ENCODE peak calls at places on chromosomes 1 and 21, in ten cellular contexts. One of them, this sample, is unnamed.

GRCh38 chr1:5455651-5456050 is 536.6 kb downstream of the NPHP4 start:
- DNase-seq in stimulated activated CD8-positive, alpha-beta memory T cell treated with anti-CD3 and anti-CD28 coated beads, Interleukin-12 subunit alpha, Interleukin-12 subunit beta, amount 100 ng/mL, for 4 hours: no peak
- DNase-seq in RPMI7951: no peak
- DNase-seq in body of pancreas: no peak
- DNase-seq in AG09309: no peak
- DNase-seq in HTR-8/SVneo: no peak
- DNase-seq in activated CD8-positive, alpha-beta memory T cell treated with anti-CD3 and anti-CD28 coated beads for 48 hours: no peak
- DNase-seq in non-pigmented ciliary epithelial cell: no peak
- DNase-seq in retina: no peak
- DNase-seq in AG10803: no peak
- DNase-seq in this sample: no peak

GRCh38 chr1:111563619-111564018 is 56.0 kb upstream of the RAP1A start:
- DNase-seq in stimulated activated CD8-positive, alpha-beta memory T cell treated with anti-CD3 and anti-CD28 coated beads, Interleukin-12 subunit alpha, Interleukin-12 subunit beta, amount 100 ng/mL, for 4 hours: no peak
- DNase-seq in RPMI7951: peak
- DNase-seq in body of pancreas: no peak
- DNase-seq in AG09309: no peak
- DNase-seq in HTR-8/SVneo: peak
- DNase-seq in activated CD8-positive, alpha-beta memory T cell treated with anti-CD3 and anti-CD28 coated beads for 48 hours: no peak
- DNase-seq in non-pigmented ciliary epithelial cell: peak
- DNase-seq in retina: no peak
- DNase-seq in AG10803: peak
- DNase-seq in this sample: no peak

GRCh38 chr1:106502659-106503058 is 553.8 kb upstream of the PRMT6 start:
- DNase-seq in stimulated activated CD8-positive, alpha-beta memory T cell treated with anti-CD3 and anti-CD28 coated beads, Interleukin-12 subunit alpha, Interleukin-12 subunit beta, amount 100 ng/mL, for 4 hours: no peak
- DNase-seq in RPMI7951: no peak
- DNase-seq in body of pancreas: no peak
- DNase-seq in AG09309: no peak
- DNase-seq in HTR-8/SVneo: no peak
- DNase-seq in activated CD8-positive, alpha-beta memory T cell treated with anti-CD3 and anti-CD28 coated beads for 48 hours: no peak
- DNase-seq in non-pigmented ciliary epithelial cell: no peak
- DNase-seq in retina: no peak
- DNase-seq in AG10803: no peak
- DNase-seq in this sample: no peak

GRCh38 chr1:168509875-168510594 is 33.8 kb downstream of the XCL2 start:
- DNase-seq in stimulated activated CD8-positive, alpha-beta memory T cell treated with anti-CD3 and anti-CD28 coated beads, Interleukin-12 subunit alpha, Interleukin-12 subunit beta, amount 100 ng/mL, for 4 hours: no peak
- DNase-seq in RPMI7951: no peak
- DNase-seq in body of pancreas: no peak
- DNase-seq in AG09309: no peak
- DNase-seq in HTR-8/SVneo: no peak
- DNase-seq in activated CD8-positive, alpha-beta memory T cell treated with anti-CD3 and anti-CD28 coated beads for 48 hours: peak
- DNase-seq in non-pigmented ciliary epithelial cell: no peak
- DNase-seq in retina: no peak
- DNase-seq in AG10803: no peak
- DNase-seq in this sample: no peak

GRCh38 chr1:101071470-101071886 is 45.9 kb upstream of the DPH5 start:
- DNase-seq in stimulated activated CD8-positive, alpha-beta memory T cell treated with anti-CD3 and anti-CD28 coated beads, Interleukin-12 subunit alpha, Interleukin-12 subunit beta, amount 100 ng/mL, for 4 hours: no peak
- DNase-seq in RPMI7951: no peak
- DNase-seq in body of pancreas: no peak
- DNase-seq in AG09309: no peak
- DNase-seq in HTR-8/SVneo: no peak
- DNase-seq in activated CD8-positive, alpha-beta memory T cell treated with anti-CD3 and anti-CD28 coated beads for 48 hours: no peak
- DNase-seq in non-pigmented ciliary epithelial cell: no peak
- DNase-seq in retina: no peak
- DNase-seq in AG10803: no peak
- DNase-seq in this sample: no peak

GRCh38 chr21:44617071-44617501 is 5.2 kb downstream of the KRTAP10-8 start:
- DNase-seq in stimulated activated CD8-positive, alpha-beta memory T cell treated with anti-CD3 and anti-CD28 coated beads, Interleukin-12 subunit alpha, Interleukin-12 subunit beta, amount 100 ng/mL, for 4 hours: no peak
- DNase-seq in RPMI7951: no peak
- DNase-seq in body of pancreas: no peak
- DNase-seq in AG09309: no peak
- DNase-seq in HTR-8/SVneo: no peak
- DNase-seq in activated CD8-positive, alpha-beta memory T cell treated with anti-CD3 and anti-CD28 coated beads for 48 hours: no peak
- DNase-seq in non-pigmented ciliary epithelial cell: no peak
- DNase-seq in retina: no peak
- DNase-seq in AG10803: no peak
- DNase-seq in this sample: no peak

GRCh38 chr1:91759076-91759475 is 126.9 kb downstream of the TGFBR3 start:
- DNase-seq in stimulated activated CD8-positive, alpha-beta memory T cell treated with anti-CD3 and anti-CD28 coated beads, Interleukin-12 subunit alpha, Interleukin-12 subunit beta, amount 100 ng/mL, for 4 hours: no peak
- DNase-seq in RPMI7951: no peak
- DNase-seq in body of pancreas: no peak
- DNase-seq in AG09309: no peak
- DNase-seq in HTR-8/SVneo: no peak
- DNase-seq in activated CD8-positive, alpha-beta memory T cell treated with anti-CD3 and anti-CD28 coated beads for 48 hours: no peak
- DNase-seq in non-pigmented ciliary epithelial cell: no peak
- DNase-seq in retina: no peak
- DNase-seq in AG10803: no peak
- DNase-seq in this sample: no peak

GRCh38 chr1:52059326-52059725 is 3.2 kb downstream of the BTF3L4 start:
- DNase-seq in stimulated activated CD8-positive, alpha-beta memory T cell treated with anti-CD3 and anti-CD28 coated beads, Interleukin-12 subunit alpha, Interleukin-12 subunit beta, amount 100 ng/mL, for 4 hours: no peak
- DNase-seq in RPMI7951: peak
- DNase-seq in body of pancreas: no peak
- DNase-seq in AG09309: peak
- DNase-seq in HTR-8/SVneo: peak
- DNase-seq in activated CD8-positive, alpha-beta memory T cell treated with anti-CD3 and anti-CD28 coated beads for 48 hours: no peak
- DNase-seq in non-pigmented ciliary epithelial cell: peak
- DNase-seq in retina: no peak
- DNase-seq in AG10803: peak
- DNase-seq in this sample: no peak

This sample was measured in GDM1.